ENCODE peak calls at places on chromosomes 5 and 9, in four cellular contexts. L is GM23338, H is SK-N-SH, B is HL-60. F is an unnamed sample.

GRCh38 chr9:133606722-133607053 is 2.5 kb downstream of the FAM163B start:
- DNase-seq in L (no peak), H (no peak), B (no peak), F (no peak)

GRCh38 chr5:173201636-173202265 is 33.3 kb downstream of the NKX2-5 start:
- DNase-seq in L (no peak), H (no peak), B (no peak), F (peak; percentile 53)

GRCh38 chr5:109876030-109876726 is 186.5 kb downstream of the MAN2A1 start:
- DNase-seq in L (no peak), H (no peak), B (no peak), F (no peak)

GRCh38 chr5:143449772-143450171 is 46.3 kb upstream of the NR3C1 start:
- DNase-seq in L (no peak), H (no peak), B (no peak), F (no peak)

GRCh38 chr9:16888594-16888993 is 18.1 kb upstream of the BNC2 start:
- DNase-seq in L (no peak), H (no peak), B (no peak), F (no peak)

GRCh38 chr5:112930082-112930344 is 8.0 kb upstream of the REEP5 start:
- DNase-seq in L (no peak), H (no peak), B (no peak), F (no peak)

GRCh38 chr5:139960723-139961383 is 82.2 kb downstream of the NRG2 start:
- DNase-seq in L (no peak), H (no peak), B (no peak), F (no peak)

GRCh38 chr9:20728493-20729220 is 44.6 kb downstream of the FOCAD start:
- DNase-seq in L (no peak), H (no peak), B (no peak), F (no peak)

GRCh38 chr5:6522337-6522736 is 73.7 kb downstream of the UBE2QL1 start:
- DNase-seq in L (no peak), H (no peak), B (no peak), F (no peak)

GRCh38 chr5:128920345-128921215 is 44.7 kb upstream of the SLC27A6 start:
- DNase-seq in L (no peak), H (no peak), B (no peak), F (no peak)

GRCh38 chr9:37370968-37371563 is 51.4 kb upstream of the GRHPR start:
- DNase-seq in L (no peak), H (no peak), B (no peak), F (no peak)

GRCh38 chr9:114895605-114896004 is 34.8 kb downstream of the TNFSF8 start:
- DNase-seq in L (no peak), H (no peak), B (no peak), F (no peak)

GRCh38 chr9:108551030-108551964 is 304.5 kb downstream of the ACTL7B start:
- DNase-seq in L (peak; percentile 8), H (no peak), B (no peak), F (peak; percentile 65)

GRCh38 chr5:72109625-72110024 is 2.4 kb downstream of the MAP1B start:
- DNase-seq in L (peak; percentile 33), H (peak; percentile 54), B (no peak), F (no peak)

GRCh38 chr5:169920446-169920845 is 59.8 kb downstream of the INSYN2B start:
- DNase-seq in L (no peak), H (no peak), B (no peak), F (no peak)

GRCh38 chr9:111969061-111969460 is 72.4 kb downstream of the UGCG start:
- DNase-seq in L (no peak), H (no peak), B (no peak), F (no peak)

GRCh38 chr9:133889498-133890301 is 102.4 kb downstream of the VAV2 start:
- DNase-seq in L (no peak), H (no peak), B (no peak), F (no peak)

GRCh38 chr5:73378070-73378469 is 70.5 kb downstream of the FOXD1 start:
- DNase-seq in L (peak; percentile 50), H (no peak), B (no peak), F (no peak)

DNA sequence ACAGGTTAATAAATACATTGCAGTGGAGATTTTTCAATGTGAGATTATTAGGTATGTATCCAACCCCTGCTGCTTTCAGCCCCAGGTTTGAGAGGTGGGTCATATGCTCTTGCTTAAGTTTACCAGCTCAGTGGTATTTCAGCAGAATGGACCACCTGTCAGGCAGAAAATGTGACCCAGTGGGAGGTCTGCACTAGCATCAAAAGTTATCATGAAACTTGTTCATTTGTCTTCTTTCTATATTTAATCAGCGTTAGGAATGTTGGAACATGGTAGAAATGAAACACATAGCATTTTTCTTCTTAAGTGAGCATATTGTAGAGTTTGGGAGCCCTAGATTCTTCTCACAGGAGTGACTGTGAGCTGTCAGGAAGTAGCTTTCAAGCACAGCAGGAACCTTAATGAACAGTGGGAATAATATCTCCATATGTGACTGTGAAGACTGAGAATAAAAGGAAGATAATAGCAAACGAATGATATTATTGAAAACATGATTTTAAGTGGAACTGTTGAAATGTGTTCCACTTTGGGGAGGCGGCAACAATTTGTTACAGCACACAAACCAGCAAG is 596.9 kb upstream of the CDH6 start:
- DNase-seq in L (no peak), H (no peak), B (no peak), F (no peak)
- TF ChIP-seq REST in L (no peak), H (no peak), B (no peak), F (no peak)

GRCh38 chr5:108655750-108656450 is 91.8 kb upstream of the FER start:
- DNase-seq in L (no peak), H (no peak), B (no peak), F (no peak)

GRCh38 chr5:108654042-108654441 is 93.7 kb upstream of the FER start:
- DNase-seq in L (no peak), H (no peak), B (no peak), F (no peak)

GRCh38 chr5:108653201-108653600 is 94.5 kb upstream of the FER start:
- DNase-seq in L (no peak), H (no peak), B (no peak), F (no peak)

GRCh38 chr5:108650997-108651396 is 96.7 kb upstream of the FER start:
- DNase-seq in L (no peak), H (no peak), B (no peak), F (no peak)
- TF ChIP-seq REST in L (no peak), H (no peak), B (no peak), F (no peak)

GRCh38 chr9:36147441-36148175 is 11.1 kb downstream of the GLIPR2 start:
- DNase-seq in L (no peak), H (no peak), B (no peak), F (no peak)
- TF ChIP-seq REST in L (no peak), H (no peak), B (no peak), F (no peak)

GRCh38 chr5:38471709-38472108 is 84.7 kb downstream of the LIFR start:
- DNase-seq in L (no peak), H (no peak), B (no peak), F (no peak)

GRCh38 chr5:38469707-38470267 is 86.7 kb downstream of the LIFR start:
- DNase-seq in L (no peak), H (no peak), B (no peak), F (no peak)

GRCh38 chr5:38468978-38469706 is 87.3 kb downstream of the LIFR start:
- DNase-seq in L (no peak), H (no peak), B (no peak), F (no peak)

GRCh38 chr5:38472541-38472940 is 83.9 kb downstream of the LIFR start:
- DNase-seq in L (no peak), H (no peak), B (no peak), F (no peak)

DNA sequence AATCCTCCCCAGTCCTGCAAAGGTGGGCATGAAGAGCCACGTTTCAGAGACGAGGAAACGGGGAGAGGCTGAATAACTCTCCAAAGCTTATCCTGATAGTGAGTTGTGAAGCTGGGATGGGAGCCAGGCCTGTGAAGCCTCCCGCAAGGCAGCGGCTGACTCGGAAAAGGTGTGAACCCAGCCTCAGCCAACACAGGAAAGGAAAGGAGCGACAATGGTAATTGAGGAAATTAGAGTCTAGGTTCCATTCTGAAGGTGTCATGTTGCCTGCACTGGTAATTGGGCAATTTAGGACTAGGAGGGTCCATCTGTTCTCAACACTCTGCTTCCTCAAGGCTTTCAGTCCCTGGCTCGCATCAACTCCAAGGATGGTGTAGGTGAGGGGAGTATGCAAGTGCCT is 83.4 kb downstream of the LIFR start:
- DNase-seq in L (peak; percentile 31), H (no peak), B (no peak), F (no peak)
- TF ChIP-seq REST in L (no peak), H (no peak), B (no peak), F (no peak)

GRCh38 chr9:85501474-85501873 is 240.3 kb downstream of the AGTPBP1 start:
- DNase-seq in L (no peak), H (no peak), B (no peak), F (no peak)

GRCh38 chr9:85508616-85509015 is 233.1 kb downstream of the AGTPBP1 start:
- DNase-seq in L (peak; percentile 61), H (no peak), B (no peak), F (no peak)

GRCh38 chr9:85505612-85506011 is 236.1 kb downstream of the AGTPBP1 start:
- DNase-seq in L (no peak), H (no peak), B (no peak), F (no peak)

GRCh38 chr9:85502815-85503643 is 238.7 kb downstream of the AGTPBP1 start:
- DNase-seq in L (no peak), H (no peak), B (no peak), F (no peak)
- TF ChIP-seq REST in L (no peak), H (no peak), B (no peak), F (no peak)

GRCh38 chr5:111758284-111758628 is 1.3 kb upstream of the NREP start:
- DNase-seq in L (no peak), H (no peak), B (no peak), F (no peak)

GRCh38 chr5:111755264-111755941 is 1.6 kb downstream of the NREP start:
- DNase-seq in L (no peak), H (no peak), B (no peak), F (no peak)

GRCh38 chr5:111755942-111756353 is 1.0 kb downstream of the NREP start:
- DNase-seq in L (peak; percentile 43), H (peak; percentile 30), B (no peak), F (no peak)

GRCh38 chr5:111757582-111758283 is 739 bp upstream of the NREP start:
- DNase-seq in L (peak; percentile 81), H (peak; percentile 91), B (peak; percentile 62), F (no peak)

GRCh38 chr5:111756701-111757581 is at the start of gene NREP:
- DNase-seq in L (peak; percentile 88), H (no peak), B (peak; percentile 52), F (peak; percentile 60)
- TF ChIP-seq REST in L (no peak), H (no peak), B (no peak), F (no peak)

GRCh38 chr5:150309101-150309897 is 6.6 kb upstream of the ARSI start:
- DNase-seq in L (peak; percentile 38), H (peak; percentile 69), B (no peak), F (no peak)
- TF ChIP-seq REST in L (no peak), H (no peak), B (no peak), F (no peak)

GRCh38 chr9:113609562-113610318 is 146.2 kb downstream of the RGS3 start:
- DNase-seq in L (peak; percentile 81), H (peak; percentile 47), B (no peak), F (no peak)
- TF ChIP-seq REST in L (no peak), H (no peak), B (no peak), F (no peak)

GRCh38 chr5:166486348-166486747 is 1805.1 kb upstream of the WWC1 start:
- DNase-seq in L (no peak), H (no peak), B (no peak), F (no peak)
- TF ChIP-seq REST in L (no peak), H (no peak), B (no peak), F (no peak)